ENCODE peak calls at places on chromosomes 2 and 18, in seven cellular contexts. Y is left ventricle myocardium inferior, O is RWPE2, U is adrenal gland, Z is spleen, H is GM06990, Q is PC-9. D is an unnamed sample.

GRCh38 chr2:113225505-113226259 is 51.9 kb downstream of the PSD4 start:
- DNase-seq in U (peak; percentile 82), H (no peak), Y (no peak), O (no peak), Q (peak; percentile 33), Z (no peak), D (no peak)

GRCh38 chr18:77223653-77224052 is 26.0 kb upstream of the GALR1 start:
- DNase-seq in U (no peak), O (no peak), H (no peak), Y (no peak), Q (no peak), Z (no peak), D (no peak)

GRCh38 chr2:164719996-164720941 is 99.0 kb upstream of the GRB14 start:
- DNase-seq in Y (no peak), Q (no peak), H (no peak), Z (no peak), O (no peak), U (no peak), D (no peak)

GRCh38 chr2:128780434-128781080 is 461.9 kb upstream of the HS6ST1 start:
- DNase-seq in U (no peak), Y (no peak), Q (no peak), O (no peak), H (no peak), Z (peak; percentile 40), D (no peak)

GRCh38 chr2:171485116-171485515 is 37.2 kb upstream of the CYBRD1 start:
- DNase-seq in Y (no peak), Z (no peak), Q (no peak), U (no peak), H (no peak), O (no peak), D (no peak)

GRCh38 chr2:65530547-65531320 is 98.3 kb upstream of the SPRED2 start:
- DNase-seq in O (no peak), Y (no peak), U (no peak), Z (no peak), H (no peak), Q (no peak), D (no peak)

GRCh38 chr2:10329880-10330699 is 27.4 kb downstream of the HPCAL1 start:
- DNase-seq in U (peak; percentile 87), Z (no peak), H (no peak), Q (peak; percentile 65), Y (no peak), O (no peak), D (peak; percentile 28)

GRCh38 chr2:96913398-96914202 is 43.7 kb upstream of the SEMA4C start:
- DNase-seq in O (no peak), U (peak; percentile 57), H (no peak), Q (no peak), Z (peak; percentile 81), Y (no peak), D (no peak)

GRCh38 chr2:86790828-86791561 is at the start of gene CD8A:
- DNase-seq in U (no peak), Q (no peak), Y (no peak), H (no peak), O (no peak), Z (peak; percentile 85), D (no peak)
- H3K4me3 ChIP-seq in U (peak within 1 kb of the TSS; percentile 37), Q (no peak within 1 kb of the TSS), Y (peak within 1 kb of the TSS; percentile 55), H (no peak within 1 kb of the TSS), O (no peak within 1 kb of the TSS), Z (peak within 1 kb of the TSS; percentile 50), D (no peak within 1 kb of the TSS)

DNA sequence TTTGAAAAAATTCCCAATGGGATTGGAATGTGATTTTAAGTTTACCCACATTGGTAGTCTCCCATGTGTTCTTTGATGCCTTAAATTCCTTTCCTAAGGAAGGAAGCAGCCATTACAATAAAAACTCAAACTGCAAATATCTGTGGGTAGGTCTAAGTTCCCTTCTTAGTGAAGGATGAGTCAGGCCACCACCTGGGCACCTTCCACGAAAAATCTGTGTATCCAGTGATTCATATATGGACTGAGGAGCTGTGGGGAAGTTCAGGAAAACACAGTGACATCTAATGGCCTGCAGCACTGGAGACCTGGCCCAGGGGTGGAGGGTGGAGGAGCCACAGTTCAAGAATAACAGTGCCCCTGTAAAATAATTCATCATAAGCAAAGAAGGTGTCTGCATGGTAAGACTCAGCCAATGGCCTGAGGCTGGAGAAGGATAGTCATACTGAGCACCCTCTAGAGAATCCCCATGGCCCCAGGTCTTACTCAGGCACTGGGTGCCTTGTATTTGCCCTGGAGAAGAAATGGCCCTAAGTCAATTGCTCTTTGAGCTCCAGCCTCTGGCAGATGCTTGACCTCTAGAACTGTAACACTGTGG is 248.6 kb downstream of the SP3 start:
- DNase-seq in H (no peak), Y (no peak), Z (no peak), O (no peak), U (no peak), Q (peak; percentile 11), D (no peak)
- TF ChIP-seq CTCF in H (no peak), Y (no peak), Z (no peak), O (no peak), U (no peak), Q (no peak), D (no peak)

DNA sequence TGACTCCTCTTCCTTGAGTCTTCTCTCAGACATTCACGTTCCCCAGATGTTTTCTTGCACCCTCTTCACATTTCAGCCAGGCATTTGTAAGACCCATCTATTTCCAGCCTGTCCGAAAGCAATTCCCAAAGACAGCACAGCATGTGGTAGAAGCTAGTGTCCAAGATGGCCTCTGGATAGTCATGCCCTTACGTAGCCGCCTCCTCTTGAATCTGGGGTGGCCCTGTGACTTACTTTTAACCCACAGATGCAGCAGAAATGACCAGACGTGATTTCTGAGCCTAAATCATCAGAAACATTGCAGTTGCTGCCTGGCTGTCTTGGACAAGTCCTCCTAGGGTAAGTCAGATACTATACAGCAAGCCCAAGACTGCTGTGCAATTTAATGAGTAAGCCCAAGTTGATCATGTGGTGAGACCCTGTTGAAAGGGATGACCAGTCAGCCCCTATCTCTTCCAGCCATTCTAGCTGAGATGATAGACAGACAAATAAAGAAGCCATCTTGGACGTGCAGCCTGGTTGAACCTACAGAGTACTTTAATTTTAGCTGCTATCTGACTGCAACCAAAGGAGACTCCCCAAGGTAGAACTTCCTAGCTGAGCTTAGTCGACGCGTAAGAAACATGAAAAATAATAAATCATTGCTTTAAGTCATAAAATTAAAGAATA is 12.3 kb downstream of the ARL5A start:
- DNase-seq in Y (no peak), U (no peak), Z (no peak), Q (no peak), H (no peak), O (no peak), D (no peak)
- H3K36me3 ChIP-seq in Y (peaks cover 30% of the 10 kb centered on the region), U (peaks cover 29% of the 10 kb centered on the region), Z (peaks cover 15% of the 10 kb centered on the region), Q (peaks cover under 1% of the 10 kb centered on the region), H (peaks cover 8% of the 10 kb centered on the region), O (peaks cover 49% of the 10 kb centered on the region), D (peaks cover 3% of the 10 kb centered on the region)

DNA sequence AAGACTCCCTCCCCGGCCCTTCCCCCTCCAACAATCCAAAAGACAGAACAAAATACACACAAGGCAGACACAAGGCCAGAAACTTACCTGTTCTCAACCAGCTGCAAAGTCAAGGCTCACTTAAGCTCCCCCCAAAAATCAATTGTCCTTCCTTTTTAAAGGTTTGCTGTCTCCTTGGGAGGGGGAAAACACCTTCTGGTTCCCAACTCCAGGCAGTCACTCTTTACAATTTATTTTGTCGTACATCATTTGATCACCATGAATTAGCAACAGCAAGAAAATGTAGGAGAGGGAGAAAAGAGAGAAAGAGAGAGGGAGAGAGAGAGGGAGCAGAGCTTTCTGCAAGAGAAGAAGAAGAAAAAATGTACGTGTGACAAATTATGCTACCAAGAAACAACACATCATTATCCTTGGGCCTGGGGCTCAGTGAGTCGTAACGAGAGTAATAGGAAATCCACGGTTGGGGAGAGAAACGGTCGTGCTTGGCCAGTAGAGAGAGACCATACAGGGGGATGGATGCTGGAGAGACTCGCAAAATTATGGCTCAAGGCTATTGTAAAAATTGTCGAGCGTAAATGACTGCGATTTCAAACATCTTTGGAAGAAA is at the start of gene KLHL14:
- DNase-seq in H (peak; percentile 38), Q (no peak), Z (no peak), Y (no peak), U (no peak), O (no peak), D (no peak)
- H3K4me3 ChIP-seq in H (peak within 1 kb of the TSS; percentile 33), Q (no peak within 1 kb of the TSS), Z (peak within 1 kb of the TSS; percentile 55), Y (peak within 1 kb of the TSS; percentile 64), U (peak within 1 kb of the TSS; percentile 48), O (no peak within 1 kb of the TSS), D (no peak within 1 kb of the TSS)

GRCh38 chr2:108383146-108383830 is 5.5 kb downstream of the SULT1C4 start:
- DNase-seq in H (no peak), Z (no peak), U (no peak), Y (no peak), Q (no peak), O (no peak), D (no peak)
- TF ChIP-seq CTCF in H (no peak), Z (no peak), U (no peak), Y (no peak), Q (no peak), O (no peak), D (peak; percentile 11)

D was measured in BJ.